ENCODE peak calls at places on chromosomes 12 and 14, in six cellular contexts. T is IMR-90, X is neuronal stem cell, V is H9, J is mesenchymal stem cell, L is H1. K is an unnamed sample.

GRCh38 chr12:72077111-72077820 is 138.6 kb downstream of the TPH2 start:
- DNase-seq in T (no peak), X (no peak), V (no peak), J (no peak), L (no peak), K (no peak)

GRCh38 chr14:80862983-80863382 is 78.6 kb downstream of the CEP128 start:
- DNase-seq in T (no peak), X (no peak), V (no peak), J (no peak), L (no peak), K (no peak)

GRCh38 chr12:80045594-80045993 is 53.7 kb upstream of the OTOGL start:
- DNase-seq in T (peak), X (no peak), V (no peak), J (peak), L (no peak), K (no peak)

GRCh38 chr12:7555752-7556151 is 52.2 kb upstream of the CD163 start:
- DNase-seq in T (peak), X (no peak), V (no peak), J (peak), L (no peak), K (peak)

GRCh38 chr12:103503546-103504480 is 8.0 kb upstream of the C12orf42 start:
- DNase-seq in T (no peak), X (peak), V (peak), J (no peak), L (no peak), K (peak)

GRCh38 chr12:53233671-53234091 is 1.7 kb upstream of the RARG start:
- DNase-seq in T (no peak), X (no peak), V (peak), J (no peak), L (no peak), K (no peak)

GRCh38 chr12:92493816-92494215 is 209.0 kb upstream of the PLEKHG7 start:
- DNase-seq in T (peak), X (no peak), V (no peak), J (no peak), L (no peak), K (peak)

GRCh38 chr12:104569348-104570173 is 112.8 kb downstream of the CHST11 start:
- DNase-seq in T (no peak), X (no peak), V (no peak), J (no peak), L (no peak), K (no peak)

GRCh38 chr14:67285876-67286452 is 44.7 kb downstream of the PALS1 start:
- DNase-seq in T (peak), X (no peak), V (no peak), J (peak), L (no peak), K (no peak)

GRCh38 chr14:89207925-89208328 is 209.1 kb downstream of the FOXN3 start:
- DNase-seq in T (no peak), X (no peak), V (no peak), J (no peak), L (no peak), K (no peak)

GRCh38 chr14:68970096-68970612 is 8.9 kb downstream of the ACTN1 start:
- DNase-seq in T (no peak), X (no peak), V (no peak), J (no peak), L (no peak), K (no peak)

GRCh38 chr12:77122661-77123060 is 57.3 kb upstream of the E2F7 start:
- DNase-seq in T (peak), X (no peak), V (no peak), J (peak), L (no peak), K (no peak)

GRCh38 chr12:109730306-109731145 is 16.9 kb downstream of the FAM222A start:
- DNase-seq in T (no peak), X (no peak), V (no peak), J (no peak), L (no peak), K (no peak)

GRCh38 chr12:45200497-45201043 is 15.3 kb upstream of the ANO6 start:
- DNase-seq in T (peak), X (no peak), V (no peak), J (peak), L (no peak), K (peak)

GRCh38 chr14:89246290-89246689 is 170.7 kb downstream of the FOXN3 start:
- DNase-seq in T (no peak), X (no peak), V (no peak), J (no peak), L (no peak), K (no peak)

GRCh38 chr12:45343269-45344051 is 127.6 kb downstream of the ANO6 start:
- DNase-seq in T (peak), X (no peak), V (no peak), J (peak), L (no peak), K (peak)

GRCh38 chr14:99612737-99613330 is 8.8 kb upstream of the CCDC85C start:
- DNase-seq in T (peak), X (no peak), V (no peak), J (peak), L (no peak), K (no peak)

GRCh38 chr12:43309845-43310405 is 242.1 kb downstream of the ADAMTS20 start:
- DNase-seq in T (peak), X (no peak), V (no peak), J (peak), L (no peak), K (peak)

GRCh38 chr14:101177301-101178055 is 274.0 kb upstream of the RTL1 start:
- DNase-seq in T (no peak), X (no peak), V (peak), J (no peak), L (no peak), K (no peak)

GRCh38 chr12:90280033-90280432 is 571.4 kb upstream of the ATP2B1 start:
- DNase-seq in T (peak), X (no peak), V (no peak), J (peak), L (no peak), K (no peak)

GRCh38 chr12:89481218-89481914 is 43.2 kb downstream of the GALNT4 start:
- DNase-seq in T (peak), X (no peak), V (no peak), J (no peak), L (no peak), K (no peak)

GRCh38 chr12:52148541-52149181 is 43.2 kb downstream of the KRT80 start:
- DNase-seq in T (no peak), X (no peak), V (peak), J (no peak), L (no peak), K (peak)

GRCh38 chr12:125720961-125721360 is 655.7 kb downstream of the AACS start:
- DNase-seq in T (no peak), X (no peak), V (no peak), J (no peak), L (no peak), K (no peak)

GRCh38 chr14:91159906-91160305 is 46.0 kb downstream of the DGLUCY start:
- DNase-seq in T (no peak), X (no peak), V (no peak), J (no peak), L (no peak), K (peak)

GRCh38 chr14:68633131-68633991 is 159.5 kb downstream of the ZFP36L1 start:
- DNase-seq in T (no peak), X (no peak), V (peak), J (no peak), L (no peak), K (no peak)

GRCh38 chr14:63499701-63500250 is 43.4 kb downstream of the PPP2R5E start:
- DNase-seq in T (peak), X (no peak), V (no peak), J (peak), L (no peak), K (peak)

GRCh38 chr12:3432176-3432742 is 58.7 kb upstream of the PRMT8 start:
- DNase-seq in T (no peak), X (no peak), V (peak), J (no peak), L (no peak), K (no peak)

GRCh38 chr14:105294142-105294597 is 6.6 kb downstream of the BRF1 start:
- DNase-seq in T (peak), X (no peak), V (no peak), J (peak), L (no peak), K (no peak)

GRCh38 chr14:71105177-71105576 is 197.9 kb downstream of the PCNX1 start:
- DNase-seq in T (no peak), X (no peak), V (no peak), J (no peak), L (no peak), K (no peak)

GRCh38 chr12:14588571-14588970 is 20.9 kb upstream of the PLBD1 start:
- DNase-seq in T (no peak), X (no peak), V (no peak), J (no peak), L (no peak), K (no peak)

GRCh38 chr12:2163172-2163927 is 110.6 kb downstream of the CACNA1C start:
- DNase-seq in T (peak), X (no peak), V (no peak), J (peak), L (no peak), K (no peak)

GRCh38 chr14:32509632-32510187 is 180.6 kb downstream of the AKAP6 start:
- DNase-seq in T (peak), X (no peak), V (no peak), J (peak), L (no peak), K (peak)

GRCh38 chr14:77989441-77989891 is 180.7 kb upstream of the NRXN3 start:
- DNase-seq in T (no peak), X (no peak), V (no peak), J (no peak), L (no peak), K (no peak)

GRCh38 chr14:91357731-91358319 is 59.8 kb downstream of the CCDC88C start:
- DNase-seq in T (no peak), X (no peak), V (no peak), J (no peak), L (no peak), K (no peak)

GRCh38 chr12:89157413-89157812 is 194.9 kb downstream of the DUSP6 start:
- DNase-seq in T (no peak), X (no peak), V (no peak), J (no peak), L (no peak), K (no peak)

GRCh38 chr12:3380200-3381020 is 110.6 kb upstream of the PRMT8 start:
- DNase-seq in T (no peak), X (no peak), V (peak), J (no peak), L (no peak), K (no peak)

GRCh38 chr12:88142610-88142991 is 494 bp downstream of the TMTC3 start:
- DNase-seq in T (no peak), X (no peak), V (peak), J (no peak), L (no peak), K (peak)

GRCh38 chr14:72500234-72500838 is 393.6 kb downstream of the DPF3 start:
- DNase-seq in T (no peak), X (no peak), V (no peak), J (no peak), L (no peak), K (no peak)

DNA sequence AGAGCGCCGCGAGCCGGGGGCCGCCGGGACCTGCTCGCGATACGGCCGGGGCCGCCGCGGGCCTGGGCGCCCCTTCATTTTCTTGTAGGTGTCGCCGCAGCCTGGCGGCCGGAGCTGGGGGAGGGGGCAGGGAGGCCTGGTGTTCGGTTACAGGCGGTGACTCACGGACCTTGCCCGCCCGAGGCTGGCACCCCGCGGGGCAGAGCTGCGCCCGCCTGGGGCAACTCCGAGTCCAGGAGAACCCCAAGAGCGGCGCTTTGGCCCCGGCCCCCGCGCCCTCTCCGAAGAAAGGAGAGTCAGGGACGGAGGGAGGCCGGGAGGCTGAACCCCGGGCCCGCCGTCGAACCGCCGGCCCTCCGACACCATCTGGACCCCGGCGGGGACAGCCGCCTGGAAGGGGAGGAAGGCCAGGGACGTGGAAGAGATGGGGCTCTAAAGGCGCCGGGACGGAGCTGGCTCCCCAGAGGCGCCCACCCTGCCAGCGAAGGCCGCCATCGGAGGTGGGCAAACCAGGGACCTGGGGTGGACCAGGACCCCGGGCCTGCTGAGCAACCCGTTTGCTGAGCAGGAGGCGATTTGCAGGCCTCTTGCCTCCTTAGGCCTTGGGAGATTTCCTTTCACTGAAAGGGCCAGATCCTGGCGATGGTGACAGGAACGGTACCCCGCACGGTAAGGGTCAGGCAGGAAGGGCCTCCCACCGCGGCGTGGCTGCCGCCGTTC is 828 bp upstream of the NUAK1 start:
- DNase-seq in T (peak), X (peak), V (peak), J (peak), L (peak), K (peak)
- H2BK120ac ChIP-seq in T (peak), X (peak), V (no peak), J (peak), L (peak), K (peak)

GRCh38 chr14:25431211-25432076 is 381.5 kb upstream of the STXBP6 start:
- DNase-seq in T (no peak), X (peak), V (peak), J (no peak), L (peak), K (peak)
- H2AFZ ChIP-seq in T (no peak), X (no peak), V (no peak), J (no peak), L (peak), K (no peak)

GRCh38 chr12:70052476-70052875 is 190.8 kb upstream of the CNOT2 start:
- DNase-seq in T (no peak), X (no peak), V (no peak), J (no peak), L (no peak), K (no peak)
- H2BK120ac ChIP-seq in T (no peak), X (no peak), V (no peak), J (no peak), L (no peak), K (no peak)

DNA sequence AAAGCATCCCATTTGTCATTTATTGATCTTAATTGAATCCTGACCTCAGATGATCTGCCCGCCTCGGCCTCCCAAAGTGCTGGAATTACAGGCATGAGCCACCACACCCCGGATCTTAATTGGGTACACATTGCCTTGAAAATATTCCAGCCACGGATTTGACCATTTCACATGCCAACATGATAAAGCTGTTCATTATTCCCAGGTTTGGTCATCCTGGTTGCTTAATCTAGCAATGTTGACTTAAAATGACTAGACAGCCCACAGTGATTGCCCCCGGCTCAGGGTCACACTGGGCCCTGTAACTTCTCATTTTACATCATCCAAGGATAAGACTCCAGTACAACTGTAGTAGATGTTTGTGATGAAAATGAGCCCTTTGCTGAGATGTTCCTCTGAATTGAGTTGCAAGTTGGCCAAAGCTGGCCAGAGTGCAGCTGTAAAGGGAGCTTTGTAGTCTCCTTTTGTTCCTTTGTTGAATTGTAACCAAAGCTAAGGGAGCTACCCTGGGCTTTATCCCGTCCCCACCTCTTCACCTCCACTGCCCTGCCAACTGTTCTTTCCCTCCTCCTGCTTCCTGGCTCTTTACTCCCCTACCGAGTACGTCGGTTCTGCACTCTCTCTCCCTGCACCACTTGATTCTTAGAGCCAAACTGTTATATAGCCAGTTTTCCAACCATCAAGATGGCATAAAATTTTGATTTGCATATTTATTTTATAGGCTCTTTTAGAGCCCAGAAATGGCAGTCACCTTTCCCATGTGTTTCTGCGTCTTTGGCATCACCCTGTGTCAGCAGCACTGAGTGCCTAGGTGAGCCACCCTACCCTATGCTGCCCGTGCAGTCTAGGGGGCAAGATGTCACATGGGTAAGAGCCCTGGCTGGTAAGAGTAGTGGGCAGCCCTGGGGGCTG is 141.3 kb upstream of the HIF1A start:
- DNase-seq in T (peak), X (no peak), V (no peak), J (peak), L (no peak), K (peak)
- H2AFZ ChIP-seq in T (no peak), X (no peak), V (no peak), J (no peak), L (no peak), K (no peak)

GRCh38 chr14:26851793-26852192 is 254.0 kb upstream of the NOVA1 start:
- DNase-seq in T (no peak), X (no peak), V (no peak), J (no peak), L (no peak), K (no peak)
- H2BK120ac ChIP-seq in T (no peak), X (no peak), V (no peak), J (no peak), L (no peak), K (no peak)